ENCODE peak calls at places on chromosomes 1 and 21, in eight cellular contexts. P is H9; Z is D721Med; E is pancreas; B is epithelial cell of esophagus; K is AG09319; Q is astrocyte of the spinal cord; V is CD8-positive, alpha-beta T cell. I is an unnamed sample.

GRCh38 chr1:53359225-53359933 is 31.5 kb upstream of the LRP8 start:
- DNase-seq in P (peak), Z (no peak), E (peak), B (no peak), K (no peak), Q (no peak), V (no peak), I (no peak)

GRCh38 chr21:46022551-46023107 is 41.1 kb downstream of the COL6A1 start:
- DNase-seq in P (peak), Z (no peak), E (no peak), B (no peak), K (no peak), Q (no peak), V (no peak), I (no peak)

GRCh38 chr1:41917835-41918449 is 780 bp downstream of the HIVEP3 start:
- DNase-seq in P (peak), Z (no peak), E (peak), B (peak), K (no peak), Q (no peak), V (peak), I (peak)

GRCh38 chr1:186404454-186405051 is 28.9 kb downstream of the ODR4 start:
- DNase-seq in P (no peak), Z (no peak), E (no peak), B (peak), K (peak), Q (peak), V (no peak), I (peak)

GRCh38 chr1:193338194-193338593 is 151.8 kb upstream of the B3GALT2 start:
- DNase-seq in P (no peak), Z (no peak), E (no peak), B (peak), K (no peak), Q (peak), V (no peak), I (peak)

GRCh38 chr1:5586629-5587028 is 405.6 kb downstream of the NPHP4 start:
- DNase-seq in P (peak), Z (no peak), E (no peak), B (no peak), K (no peak), Q (no peak), V (no peak), I (no peak)

GRCh38 chr21:26801524-26801923 is 43.7 kb downstream of the ADAMTS1 start:
- DNase-seq in P (no peak), Z (no peak), E (no peak), B (no peak), K (peak), Q (peak), V (no peak), I (no peak)

GRCh38 chr21:45169001-45169400 is 94.6 kb downstream of the ADARB1 start:
- DNase-seq in P (no peak), Z (no peak), E (no peak), B (no peak), K (no peak), Q (no peak), V (no peak), I (no peak)

GRCh38 chr1:91124989-91125417 is 103.2 kb upstream of the ZNF644 start:
- DNase-seq in P (no peak), Z (no peak), E (no peak), B (no peak), K (no peak), Q (no peak), V (no peak), I (no peak)

GRCh38 chr1:180268556-180269044 is 38.5 kb downstream of the LHX4 start:
- DNase-seq in P (no peak), Z (no peak), E (no peak), B (no peak), K (no peak), Q (no peak), V (no peak), I (no peak)

GRCh38 chr1:99456536-99456935 is 189.4 kb upstream of the PALMD start:
- DNase-seq in P (no peak), Z (no peak), E (no peak), B (no peak), K (no peak), Q (peak), V (no peak), I (no peak)

GRCh38 chr1:24929091-24929875 is 793 bp downstream of the RUNX3 start:
- DNase-seq in P (peak), Z (no peak), E (no peak), B (peak), K (no peak), Q (no peak), V (no peak), I (no peak)

GRCh38 chr1:180173952-180174351 is 19.3 kb downstream of the QSOX1 start:
- DNase-seq in P (no peak), Z (no peak), E (peak), B (no peak), K (no peak), Q (peak), V (no peak), I (no peak)

GRCh38 chr1:216600730-216601426 is 122.4 kb downstream of the ESRRG start:
- DNase-seq in P (peak), Z (peak), E (peak), B (peak), K (peak), Q (peak), V (no peak), I (peak)

GRCh38 chr1:156667968-156668709 is 9.1 kb downstream of the NES start:
- DNase-seq in P (peak), Z (no peak), E (no peak), B (no peak), K (no peak), Q (no peak), V (no peak), I (no peak)

GRCh38 chr1:185280589-185280988 is 36.5 kb downstream of the IVNS1ABP start:
- DNase-seq in P (no peak), Z (no peak), E (no peak), B (no peak), K (no peak), Q (no peak), V (no peak), I (no peak)

GRCh38 chr1:167905182-167905581 is 8.8 kb downstream of the ADCY10 start:
- DNase-seq in P (peak), Z (no peak), E (no peak), B (no peak), K (no peak), Q (peak), V (no peak), I (no peak)

GRCh38 chr21:26920055-26920454 is 46.8 kb downstream of the ADAMTS5 start:
- DNase-seq in P (no peak), Z (no peak), E (no peak), B (peak), K (no peak), Q (no peak), V (no peak), I (no peak)

GRCh38 chr1:202254454-202255252 is 61.1 kb downstream of the LGR6 start:
- DNase-seq in P (peak), Z (no peak), E (peak), B (peak), K (no peak), Q (no peak), V (no peak), I (no peak)

DNA sequence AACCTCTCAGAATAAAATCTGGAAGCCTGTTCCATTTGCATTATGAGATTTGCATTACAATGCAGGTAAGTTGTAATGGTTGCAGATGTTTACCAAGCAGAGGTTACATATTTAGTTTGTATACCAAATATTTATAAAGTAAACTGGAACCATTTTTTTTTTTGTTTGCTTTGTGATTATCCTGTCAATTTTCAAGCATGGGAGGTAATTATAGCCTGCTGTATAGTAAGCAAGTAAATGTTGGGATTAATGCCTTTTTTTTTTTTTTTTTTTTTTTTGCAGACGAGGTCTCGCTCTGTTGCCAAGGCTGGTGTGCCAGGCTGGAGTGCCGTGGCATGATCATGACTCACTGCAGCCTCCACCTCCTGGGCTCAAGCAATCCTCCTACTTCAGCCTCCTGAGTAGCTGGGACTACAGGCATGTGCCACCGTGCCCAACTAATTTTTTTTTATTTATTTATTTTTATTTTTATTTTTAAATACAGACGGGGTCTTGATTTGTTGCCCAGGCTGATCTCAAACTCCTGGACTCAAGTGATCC is 21.0 kb downstream of the NFYC start:
- DNase-seq in P (no peak), Z (no peak), E (no peak), B (no peak), K (no peak), Q (no peak), V (no peak), I (no peak)
- TF ChIP-seq CTCF in P (no peak), Z (no peak), E (no peak), B (no peak), K (no peak), Q (no peak), V (no peak), I (no peak)

DNA sequence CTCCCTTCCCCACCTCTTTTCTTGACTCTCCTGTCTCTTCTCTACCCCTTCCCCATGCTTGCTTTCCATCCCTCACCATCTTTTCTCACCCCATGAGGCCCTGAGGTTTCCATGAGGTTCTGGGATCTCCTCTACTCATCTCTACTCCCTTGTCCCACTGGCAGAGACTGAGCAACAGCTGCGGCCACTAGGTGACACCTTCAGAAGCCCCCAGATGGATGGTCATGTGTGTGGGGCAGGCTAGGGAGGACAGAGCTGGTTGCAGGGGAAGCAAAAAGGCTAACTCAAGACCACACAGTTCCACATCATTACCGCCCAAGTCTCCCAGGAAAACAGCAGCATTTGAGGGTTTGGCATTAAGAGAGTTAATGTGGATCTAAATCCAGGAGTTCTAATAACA is 45.0 kb downstream of the LRRN2 start:
- DNase-seq in P (no peak), Z (no peak), E (no peak), B (no peak), K (no peak), Q (no peak), V (no peak), I (no peak)
- TF ChIP-seq CTCF in P (no peak), Z (no peak), E (no peak), B (no peak), K (no peak), Q (no peak), V (no peak), I (no peak)

GRCh38 chr1:93080424-93080823 is 1.3 kb downstream of the MTF2 start:
- DNase-seq in P (no peak), Z (no peak), E (no peak), B (peak), K (peak), Q (peak), V (no peak), I (peak)
- TF ChIP-seq CTCF in P (peak), Z (peak), E (peak), B (peak), K (peak), Q (peak), V (peak), I (peak)

DNA sequence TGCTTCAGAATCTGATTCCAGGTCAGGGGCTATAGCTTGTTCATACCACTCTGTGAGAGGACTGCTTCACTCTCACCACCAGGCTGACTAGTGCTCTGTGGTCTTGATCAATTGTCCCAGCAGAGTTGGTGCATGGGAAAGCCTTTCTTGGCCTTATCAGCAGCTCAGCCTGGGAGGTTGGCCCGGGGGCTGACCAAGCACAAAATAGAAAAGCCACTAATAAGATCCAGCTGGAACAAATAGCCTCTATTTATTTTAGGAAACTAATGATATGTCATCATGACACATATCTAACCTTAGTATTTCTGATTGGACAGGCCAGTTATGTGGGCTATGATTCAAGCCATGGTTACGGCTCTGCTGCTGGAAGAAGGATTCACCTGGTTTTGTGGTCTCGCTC is 134.2 kb downstream of the GDAP2 start:
- DNase-seq in P (no peak), Z (no peak), E (no peak), B (peak), K (peak), Q (peak), V (no peak), I (no peak)
- TF ChIP-seq CTCF in P (no peak), Z (no peak), E (no peak), B (no peak), K (peak), Q (no peak), V (no peak), I (no peak)

DNA sequence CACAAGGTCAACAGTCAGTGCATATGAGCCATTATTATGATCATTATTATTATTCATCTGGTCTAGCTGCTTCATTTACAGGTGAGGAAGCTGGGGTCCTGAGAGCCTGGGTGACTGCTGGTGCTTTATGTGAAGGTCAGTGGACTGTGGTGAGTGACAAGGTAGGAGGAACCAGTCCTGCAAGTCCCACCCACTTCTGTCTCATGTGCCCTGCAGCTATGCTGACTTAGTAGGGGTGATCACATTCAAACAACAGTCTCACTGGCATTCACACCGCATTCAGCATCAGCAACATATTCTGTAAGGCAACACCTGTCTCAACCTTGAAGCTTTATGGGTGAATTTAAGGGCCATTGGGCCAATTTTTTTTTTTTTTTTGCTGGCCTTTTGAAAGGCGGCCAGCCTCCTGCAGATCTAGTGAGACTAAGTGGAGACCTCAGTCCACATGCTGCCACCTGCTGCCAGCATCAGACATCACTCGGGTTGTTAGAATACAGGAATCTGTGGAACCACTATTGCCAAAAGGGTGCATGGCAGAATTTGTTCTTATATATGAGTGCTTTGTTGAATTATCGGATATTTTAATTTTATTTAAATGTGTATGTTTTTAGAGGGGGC is 59.9 kb upstream of the CACNA1E start:
- DNase-seq in P (peak), Z (peak), E (peak), B (peak), K (no peak), Q (peak), V (peak), I (peak)
- TF ChIP-seq CTCF in P (peak), Z (peak), E (peak), B (peak), K (peak), Q (peak), V (peak), I (peak)

DNA sequence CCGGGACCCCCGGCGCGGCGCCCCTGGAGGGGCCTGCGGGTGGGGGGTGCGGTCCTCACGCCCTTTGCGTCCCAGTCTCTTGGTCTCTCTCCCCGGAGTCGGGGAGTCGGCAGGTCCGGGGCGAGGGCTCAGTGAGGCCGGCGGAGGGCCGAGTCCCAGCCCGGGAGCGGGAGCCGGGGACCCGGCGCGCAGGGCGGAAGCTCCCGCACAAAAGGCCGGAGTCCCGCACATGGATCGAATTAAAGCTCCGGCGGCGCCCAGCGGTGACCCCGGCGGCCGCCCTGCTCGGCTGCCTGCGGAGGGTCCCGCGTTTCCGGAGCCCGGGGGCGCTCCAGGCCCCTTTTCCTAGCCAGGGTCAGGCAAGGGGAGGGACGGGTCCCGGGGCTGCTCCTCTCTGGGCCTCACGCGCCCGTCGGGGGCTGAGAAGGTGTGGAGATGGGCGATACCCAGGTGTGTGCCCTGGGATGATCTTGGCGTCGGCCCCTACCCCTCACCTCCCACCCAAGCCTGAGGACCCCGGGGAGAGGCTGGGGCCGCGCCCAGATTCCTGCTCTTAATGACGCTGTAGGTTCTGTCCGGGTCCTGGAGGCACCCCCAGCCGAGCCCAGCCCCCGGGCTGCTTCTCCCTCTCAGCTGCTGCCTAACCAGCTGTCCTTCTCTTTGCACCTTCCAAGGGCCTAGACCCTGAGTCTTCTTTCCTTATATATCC is 512 bp downstream of the FBLIM1 start:
- DNase-seq in P (no peak), Z (no peak), E (peak), B (no peak), K (no peak), Q (no peak), V (no peak), I (no peak)
- TF ChIP-seq CTCF in P (no peak), Z (no peak), E (no peak), B (no peak), K (no peak), Q (no peak), V (no peak), I (no peak)

DNA sequence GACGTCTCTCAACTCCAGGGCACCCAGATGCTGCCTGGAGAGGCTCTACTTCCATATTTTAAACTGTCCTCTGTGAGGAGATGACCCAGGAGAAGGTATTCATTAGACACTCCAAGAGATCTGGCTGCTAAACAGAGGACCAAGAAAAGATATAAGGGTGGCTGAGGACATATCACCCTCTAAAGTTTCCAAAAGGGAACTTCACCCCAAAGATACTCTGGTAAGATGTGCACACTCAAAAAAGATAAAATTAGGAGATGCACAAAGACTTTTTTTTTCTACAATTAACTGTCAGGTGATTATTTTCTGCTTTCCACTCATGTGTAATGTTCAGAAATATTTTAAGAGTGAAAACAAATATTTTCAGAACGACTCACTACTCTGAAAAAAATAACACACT is 1.4 kb downstream of the ZNF670 start:
- DNase-seq in P (no peak), Z (no peak), E (no peak), B (no peak), K (no peak), Q (no peak), V (no peak), I (no peak)
- TF ChIP-seq CTCF in P (no peak), Z (no peak), E (no peak), B (no peak), K (no peak), Q (no peak), V (no peak), I (no peak)

GRCh38 chr21:32770514-32771133 is 931 bp downstream of the PAXBP1 start:
- DNase-seq in P (no peak), Z (no peak), E (no peak), B (peak), K (no peak), Q (peak), V (no peak), I (no peak)
- TF ChIP-seq CTCF in P (no peak), Z (no peak), E (no peak), B (no peak), K (no peak), Q (no peak), V (no peak), I (peak)